ENCODE peak calls at places on chromosomes 2 and 18, in six cellular contexts. A, O, B, R, T and Y are unnamed samples. For H3K27me3, the result is how much of the 10 kb centered on the place peaks cover.

GRCh38 chr2:24621779-24622538 is 130.9 kb downstream of the NCOA1 start:
- DNase-seq in T (no peak), O (no peak), A (no peak), R (no peak), B (no peak), Y (no peak)

GRCh38 chr2:226813148-226813701 is 13.6 kb upstream of the IRS1 start:
- DNase-seq in R (no peak), B (peak), T (peak), O (no peak), A (no peak), Y (no peak)

GRCh38 chr2:14587119-14587518 is 45.4 kb upstream of the LRATD1 start:
- DNase-seq in A (no peak), O (no peak), R (no peak), T (no peak), B (no peak), Y (no peak)

GRCh38 chr2:234996467-234997270 is 44.9 kb downstream of the SH3BP4 start:
- DNase-seq in O (no peak), A (no peak), T (peak), R (no peak), B (peak), Y (no peak)

GRCh38 chr18:59664329-59664728 is 32.9 kb downstream of the CCBE1 start:
- DNase-seq in R (no peak), A (no peak), B (no peak), O (no peak), T (no peak), Y (no peak)

GRCh38 chr18:31223371-31223770 is 60.7 kb upstream of the DSC1 start:
- DNase-seq in B (no peak), T (no peak), R (no peak), O (no peak), A (no peak), Y (no peak)

GRCh38 chr2:241616168-241617125 is 20.5 kb downstream of the THAP4 start:
- DNase-seq in B (peak), T (no peak), R (no peak), A (no peak), O (no peak), Y (no peak)

GRCh38 chr2:120934891-120935338 is 199.2 kb downstream of the GLI2 start:
- DNase-seq in B (no peak), O (no peak), T (no peak), A (no peak), R (no peak), Y (peak)

GRCh38 chr2:172085460-172086159 is at the start of gene DLX1:
- DNase-seq in O (peak), R (no peak), A (no peak), B (no peak), T (peak), Y (no peak)

GRCh38 chr2:172087780-172088244 is 2.5 kb downstream of the DLX1 start:
- DNase-seq in R (no peak), B (peak), O (peak), T (peak), A (no peak), Y (no peak)

GRCh38 chr2:172086349-172087190 is 1.3 kb downstream of the DLX1 start:
- DNase-seq in O (peak), R (no peak), B (peak), A (no peak), T (peak), Y (peak)

GRCh38 chr2:172088245-172089004 is 3.1 kb downstream of the DLX1 start:
- DNase-seq in A (no peak), R (no peak), O (no peak), T (peak), B (peak), Y (no peak)

DNA sequence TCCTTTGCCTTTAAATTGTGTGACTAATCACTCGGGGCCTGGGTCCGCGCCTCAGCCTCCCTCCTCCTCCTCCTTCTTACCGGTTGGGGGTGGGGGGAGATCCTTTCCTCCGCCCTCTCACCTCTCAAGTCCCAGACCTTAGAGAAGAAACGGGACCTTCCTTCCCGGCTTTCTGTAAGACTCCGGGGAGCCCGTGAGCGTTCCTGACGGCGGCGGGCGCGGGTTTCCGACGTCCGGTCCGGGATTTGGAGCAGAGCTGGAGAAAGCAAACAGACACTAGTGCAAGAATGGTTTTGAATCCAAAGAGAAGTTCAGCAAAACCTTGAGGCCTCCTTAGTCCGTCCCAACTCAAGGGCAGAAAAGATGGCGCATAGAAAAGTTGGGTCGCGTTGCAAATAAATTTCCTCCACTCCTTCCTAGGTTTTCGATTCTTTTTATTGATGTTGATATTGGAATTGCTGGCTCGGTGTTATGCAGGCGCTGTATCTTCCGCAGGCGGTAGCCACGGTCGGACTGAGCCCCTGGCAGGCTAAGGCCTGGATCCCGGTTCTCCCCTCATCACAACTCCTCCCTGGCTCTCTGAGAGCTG is 2.0 kb downstream of the DLX1 start:
- DNase-seq in T (no peak), O (peak), A (no peak), B (no peak), R (no peak), Y (no peak)
- H3K27me3 ChIP-seq in T (half or more), O (half or more), A (half or more), B (half or more), R (half or more), Y (under half)

DNA sequence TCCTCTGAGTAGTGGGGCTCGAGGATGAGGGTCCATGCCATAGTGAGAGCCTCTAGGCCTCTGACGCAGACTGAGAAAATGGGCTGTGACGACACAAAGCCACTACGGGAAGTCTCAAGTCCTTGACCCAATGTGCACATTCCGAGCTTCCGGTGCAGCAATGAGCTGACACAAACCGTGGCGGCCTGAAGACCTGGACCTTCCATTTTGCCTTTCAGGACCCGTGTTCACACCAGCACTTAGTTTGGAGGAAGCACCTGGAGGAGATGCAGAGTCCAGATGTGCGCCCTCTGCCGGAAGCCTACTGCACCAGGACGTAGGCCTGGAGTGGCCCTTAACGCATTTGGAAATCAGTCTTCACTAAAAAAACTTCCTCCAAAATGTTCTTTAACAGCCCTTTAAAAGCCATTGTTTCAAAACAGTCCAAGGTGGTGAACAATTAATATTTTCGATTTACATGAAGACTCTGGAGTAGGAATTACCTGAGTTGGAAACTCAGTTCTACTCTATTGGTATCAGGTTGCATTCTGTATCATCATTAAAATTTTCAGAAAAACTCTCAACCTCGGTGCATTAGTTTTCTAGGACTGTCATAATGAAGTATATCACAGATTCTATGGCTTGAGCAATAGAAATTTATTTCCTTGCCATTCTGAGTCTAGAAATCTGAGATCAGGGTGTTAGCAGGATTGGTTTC is 33.9 kb downstream of the BMP10 start:
- DNase-seq in A (peak), B (peak), O (peak), R (peak), T (peak), Y (no peak)
- TF ChIP-seq CTCF in A (peak), B (peak), O (peak), R (peak), T (peak), Y (no peak)

DNA sequence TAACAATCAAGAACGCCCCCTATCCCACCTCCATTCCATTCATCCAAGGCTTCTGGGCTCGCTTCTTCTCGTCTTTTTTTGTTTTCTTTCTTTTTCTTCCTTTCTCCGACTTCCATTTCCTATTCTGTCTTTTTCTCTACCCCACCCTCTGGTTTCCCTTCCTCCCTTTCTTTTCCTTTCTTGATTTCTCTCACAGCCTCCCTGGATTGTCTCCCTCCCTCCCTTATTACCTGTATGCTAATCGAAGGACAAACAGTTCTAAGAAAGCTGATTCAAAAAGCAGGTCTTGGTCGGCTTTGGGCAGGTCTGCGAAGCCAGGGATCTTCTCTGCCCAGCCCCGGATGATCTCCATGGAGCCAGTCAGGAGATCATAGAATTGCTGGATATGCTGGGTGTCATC is 6.0 kb downstream of the NR4A2 start:
- DNase-seq in R (no peak), O (no peak), B (no peak), A (no peak), T (no peak), Y (no peak)
- H3K27me3 ChIP-seq in R (under half), O (under half), B (half or more), A (under half), T (half or more), Y (under half)

DNA sequence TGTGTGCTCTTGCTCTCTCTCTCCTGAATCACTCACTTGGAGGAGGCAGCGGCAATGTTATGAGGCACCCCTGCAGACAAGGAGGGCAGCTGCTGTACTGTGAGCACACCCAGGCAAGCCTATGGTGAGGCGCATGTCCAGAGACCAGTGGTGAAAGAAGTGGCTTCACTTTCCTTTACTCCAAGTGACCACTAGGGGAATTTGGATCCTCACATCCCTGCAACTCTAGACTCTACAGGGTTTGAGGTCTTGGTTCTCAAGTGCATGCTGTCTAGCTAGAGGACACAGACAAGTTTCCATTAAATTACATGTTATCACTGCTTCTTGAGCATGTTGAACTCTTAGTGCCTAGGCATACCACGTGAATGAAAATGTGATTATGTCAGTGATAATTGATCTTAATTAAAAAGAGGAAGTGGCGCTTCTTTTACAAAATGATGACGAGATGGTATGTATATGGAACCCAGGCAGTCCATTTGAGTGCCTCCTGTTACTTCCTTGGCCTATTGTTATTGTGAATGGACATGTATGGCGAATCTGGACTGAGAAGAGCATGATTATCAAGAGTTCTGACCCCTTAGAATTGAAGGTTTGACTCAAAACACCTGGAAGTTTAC is 181.0 kb upstream of the CDH2 start:
- DNase-seq in O (no peak), A (no peak), B (peak), R (no peak), T (peak), Y (no peak)
- TF ChIP-seq CTCF in O (no peak), A (no peak), B (peak), R (no peak), T (peak), Y (no peak)

GRCh38 chr2:118823666-118824065 is 23.8 kb downstream of the EN1 start:
- DNase-seq in T (no peak), A (no peak), O (no peak), B (no peak), R (no peak), Y (no peak)
- H3K27me3 ChIP-seq in T (half or more), A (under half), O (under half), B (under half), R (under half), Y (half or more)

GRCh38 chr2:112542974-112543760 is 902 bp downstream of the POLR1B start:
- DNase-seq in B (peak), T (peak), O (no peak), R (no peak), A (no peak), Y (no peak)

GRCh38 chr2:112547333-112547732 is 5.1 kb downstream of the POLR1B start:
- DNase-seq in O (no peak), A (no peak), R (peak), B (no peak), T (no peak), Y (no peak)

DNA sequence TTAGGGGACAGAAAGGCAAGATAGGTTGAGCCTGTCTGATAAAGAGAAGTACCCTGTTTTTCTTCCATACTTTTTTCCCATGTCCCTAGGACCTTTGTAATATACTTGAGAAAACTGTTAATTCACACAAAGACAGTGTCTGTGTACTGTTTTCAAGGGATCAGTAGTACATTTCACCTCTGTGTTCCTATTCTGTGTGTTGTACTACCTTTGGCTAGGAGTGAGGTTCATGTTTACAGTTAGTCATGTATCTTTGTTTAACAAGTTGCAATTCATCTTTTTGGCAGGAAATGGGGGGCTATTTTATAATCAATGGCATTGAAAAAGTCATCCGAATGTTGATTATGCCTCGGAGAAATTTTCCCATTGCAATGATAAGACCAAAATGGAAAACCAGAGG is 6.7 kb downstream of the POLR1B start:
- DNase-seq in R (no peak), O (no peak), A (no peak), B (no peak), T (no peak), Y (no peak)
- TF ChIP-seq CTCF in R (no peak), O (no peak), A (no peak), B (no peak), T (no peak), Y (no peak)

GRCh38 chr18:54961868-54962267 is 2.6 kb upstream of the CCDC68 start:
- DNase-seq in O (no peak), B (no peak), T (no peak), A (no peak), R (no peak), Y (no peak)
- H3K27me3 ChIP-seq in O (under half), B (under half), T (under half), A (under half), R (under half), Y (under half)

DNA sequence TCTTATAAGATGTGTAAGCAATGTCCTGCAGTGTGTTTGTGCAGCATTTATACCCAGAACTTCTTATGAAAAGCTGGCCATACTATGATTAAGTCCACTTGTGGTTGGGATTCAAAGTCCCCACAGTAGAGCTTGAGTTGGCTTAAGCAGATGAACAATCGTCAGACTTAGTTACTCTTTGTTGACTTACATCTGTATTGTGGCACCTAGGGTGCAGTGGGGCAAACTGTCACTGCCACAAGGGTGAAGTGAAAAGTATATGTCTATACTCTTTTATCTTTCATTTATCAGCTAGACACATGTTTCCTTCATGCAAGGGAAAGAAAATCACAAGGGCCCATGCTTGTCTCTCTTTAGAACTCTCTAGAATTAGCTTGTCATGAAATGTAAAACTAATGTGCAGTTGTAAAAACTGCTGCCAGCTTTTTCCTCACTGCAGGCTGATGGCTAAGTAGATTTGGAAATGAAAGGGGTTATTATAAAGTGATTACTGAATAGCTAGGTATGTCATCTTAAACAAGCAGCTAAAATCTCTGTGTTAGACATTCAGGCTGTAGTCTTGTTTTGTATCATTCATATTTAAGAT is 474.5 kb downstream of the PTPRM start:
- DNase-seq in B (no peak), A (no peak), R (no peak), O (no peak), T (no peak), Y (no peak)
- TF ChIP-seq CTCF in B (no peak), A (no peak), R (no peak), O (no peak), T (no peak), Y (no peak)

GRCh38 chr2:176115883-176116813 is at the start of gene HOXD10:
- DNase-seq in B (peak), R (no peak), O (no peak), A (no peak), T (peak), Y (no peak)
- H3K27me3 ChIP-seq in B (half or more), R (half or more), O (half or more), A (half or more), T (half or more), Y (under half)